ENCODE peak calls at places on chromosomes 3 and 15, in ten cellular contexts. One of them, this sample, is unnamed. For H3K4me1, the result is how much of the 10 kb centered on the place peaks cover.

GRCh38 chr3:50612973-50613851 is 1.6 kb upstream of the CISH start:
- DNase-seq in H1: no peak
- DNase-seq in A549: no peak
- DNase-seq in OCI-LY7: no peak
- DNase-seq in H9: no peak
- DNase-seq in CD8-positive, alpha-beta memory T cell: no peak
- DNase-seq in breast epithelium: no peak
- DNase-seq in cardiac muscle cell: no peak
- DNase-seq in HepG2: no peak
- DNase-seq in body of pancreas: no peak
- DNase-seq in this sample: no peak

GRCh38 chr3:171284308-171285075 is 175.7 kb downstream of the TNIK start:
- DNase-seq in breast epithelium: no peak
- DNase-seq in A549: peak
- DNase-seq in cardiac muscle cell: peak
- DNase-seq in body of pancreas: peak
- DNase-seq in CD8-positive, alpha-beta memory T cell: no peak
- DNase-seq in OCI-LY7: no peak
- DNase-seq in H1: peak
- DNase-seq in HepG2: no peak
- DNase-seq in H9: no peak
- DNase-seq in this sample: no peak

GRCh38 chr3:163166197-163166596 is 1669.6 kb downstream of the OTOL1 start:
- DNase-seq in breast epithelium: no peak
- DNase-seq in body of pancreas: no peak
- DNase-seq in HepG2: no peak
- DNase-seq in H1: no peak
- DNase-seq in A549: no peak
- DNase-seq in CD8-positive, alpha-beta memory T cell: no peak
- DNase-seq in H9: no peak
- DNase-seq in OCI-LY7: no peak
- DNase-seq in cardiac muscle cell: no peak
- DNase-seq in this sample: no peak

GRCh38 chr3:186411994-186412393 is 50.0 kb upstream of the DGKG start:
- DNase-seq in H9: no peak
- DNase-seq in A549: no peak
- DNase-seq in H1: no peak
- DNase-seq in OCI-LY7: no peak
- DNase-seq in CD8-positive, alpha-beta memory T cell: no peak
- DNase-seq in cardiac muscle cell: no peak
- DNase-seq in HepG2: no peak
- DNase-seq in breast epithelium: no peak
- DNase-seq in body of pancreas: no peak
- DNase-seq in this sample: no peak

GRCh38 chr15:53808058-53808703 is 48.7 kb upstream of the WDR72 start:
- DNase-seq in H9: no peak
- DNase-seq in body of pancreas: no peak
- DNase-seq in OCI-LY7: peak
- DNase-seq in HepG2: peak
- DNase-seq in cardiac muscle cell: peak
- DNase-seq in CD8-positive, alpha-beta memory T cell: no peak
- DNase-seq in A549: peak
- DNase-seq in H1: no peak
- DNase-seq in breast epithelium: no peak
- DNase-seq in this sample: no peak

GRCh38 chr3:49469876-49470713 is at the start of gene DAG1:
- DNase-seq in H1: peak
- DNase-seq in A549: peak
- DNase-seq in OCI-LY7: peak
- DNase-seq in H9: peak
- DNase-seq in body of pancreas: peak
- DNase-seq in HepG2: peak
- DNase-seq in CD8-positive, alpha-beta memory T cell: peak
- DNase-seq in cardiac muscle cell: peak
- DNase-seq in breast epithelium: peak
- DNase-seq in this sample: peak

GRCh38 chr3:55445551-55445950 is 41.6 kb downstream of the WNT5A start:
- DNase-seq in body of pancreas: peak
- DNase-seq in OCI-LY7: no peak
- DNase-seq in H1: no peak
- DNase-seq in HepG2: peak
- DNase-seq in CD8-positive, alpha-beta memory T cell: no peak
- DNase-seq in breast epithelium: no peak
- DNase-seq in H9: no peak
- DNase-seq in cardiac muscle cell: no peak
- DNase-seq in A549: no peak
- DNase-seq in this sample: no peak

GRCh38 chr3:87313641-87314040 is 37.3 kb upstream of the POU1F1 start:
- DNase-seq in OCI-LY7: no peak
- DNase-seq in HepG2: no peak
- DNase-seq in H9: no peak
- DNase-seq in A549: no peak
- DNase-seq in body of pancreas: no peak
- DNase-seq in cardiac muscle cell: no peak
- DNase-seq in H1: no peak
- DNase-seq in breast epithelium: no peak
- DNase-seq in CD8-positive, alpha-beta memory T cell: no peak
- DNase-seq in this sample: no peak

GRCh38 chr3:74651239-74651638 is 36.8 kb upstream of the CNTN3 start:
- DNase-seq in HepG2: no peak
- DNase-seq in H9: no peak
- DNase-seq in A549: no peak
- DNase-seq in CD8-positive, alpha-beta memory T cell: no peak
- DNase-seq in breast epithelium: no peak
- DNase-seq in cardiac muscle cell: peak
- DNase-seq in H1: no peak
- DNase-seq in body of pancreas: no peak
- DNase-seq in OCI-LY7: no peak
- DNase-seq in this sample: no peak

GRCh38 chr3:122975924-122976293 is 51.7 kb downstream of the SEMA5B start:
- DNase-seq in cardiac muscle cell: no peak
- DNase-seq in OCI-LY7: peak
- DNase-seq in CD8-positive, alpha-beta memory T cell: no peak
- DNase-seq in A549: no peak
- DNase-seq in breast epithelium: no peak
- DNase-seq in HepG2: no peak
- DNase-seq in H9: no peak
- DNase-seq in body of pancreas: no peak
- DNase-seq in H1: no peak
- DNase-seq in this sample: no peak

GRCh38 chr3:21274000-21274671 is 476.9 kb downstream of the ZNF385D start:
- DNase-seq in CD8-positive, alpha-beta memory T cell: no peak
- DNase-seq in H9: no peak
- DNase-seq in A549: no peak
- DNase-seq in HepG2: no peak
- DNase-seq in body of pancreas: no peak
- DNase-seq in breast epithelium: no peak
- DNase-seq in cardiac muscle cell: peak
- DNase-seq in H1: no peak
- DNase-seq in OCI-LY7: no peak
- DNase-seq in this sample: no peak

GRCh38 chr3:111621535-111621934 is 26.4 kb upstream of the ZBED2 start:
- DNase-seq in CD8-positive, alpha-beta memory T cell: no peak
- DNase-seq in OCI-LY7: peak
- DNase-seq in HepG2: peak
- DNase-seq in cardiac muscle cell: peak
- DNase-seq in A549: no peak
- DNase-seq in H9: peak
- DNase-seq in H1: peak
- DNase-seq in breast epithelium: no peak
- DNase-seq in body of pancreas: no peak
- DNase-seq in this sample: no peak

GRCh38 chr3:66486646-66487045 is 14.2 kb downstream of the LRIG1 start:
- DNase-seq in H1: no peak
- DNase-seq in A549: no peak
- DNase-seq in OCI-LY7: no peak
- DNase-seq in HepG2: no peak
- DNase-seq in CD8-positive, alpha-beta memory T cell: no peak
- DNase-seq in H9: no peak
- DNase-seq in body of pancreas: no peak
- DNase-seq in breast epithelium: no peak
- DNase-seq in cardiac muscle cell: peak
- DNase-seq in this sample: no peak
- H3K4me1 ChIP-seq in H1: under half
- H3K4me1 ChIP-seq in A549: under half
- H3K4me1 ChIP-seq in OCI-LY7: half or more
- H3K4me1 ChIP-seq in HepG2: half or more
- H3K4me1 ChIP-seq in CD8-positive, alpha-beta memory T cell: half or more
- H3K4me1 ChIP-seq in H9: under half
- H3K4me1 ChIP-seq in body of pancreas: half or more
- H3K4me1 ChIP-seq in breast epithelium: under half
- H3K4me1 ChIP-seq in cardiac muscle cell: half or more
- H3K4me1 ChIP-seq in this sample: under half

GRCh38 chr15:90871716-90872480 is 3.5 kb downstream of the FURIN start:
- DNase-seq in H1: no peak
- DNase-seq in body of pancreas: peak
- DNase-seq in cardiac muscle cell: no peak
- DNase-seq in HepG2: no peak
- DNase-seq in CD8-positive, alpha-beta memory T cell: peak
- DNase-seq in breast epithelium: no peak
- DNase-seq in H9: peak
- DNase-seq in OCI-LY7: no peak
- DNase-seq in A549: no peak
- DNase-seq in this sample: no peak

GRCh38 chr15:90873998-90874605 is 5.7 kb downstream of the FURIN start:
- DNase-seq in cardiac muscle cell: no peak
- DNase-seq in body of pancreas: peak
- DNase-seq in A549: no peak
- DNase-seq in HepG2: peak
- DNase-seq in CD8-positive, alpha-beta memory T cell: no peak
- DNase-seq in H9: peak
- DNase-seq in breast epithelium: no peak
- DNase-seq in H1: no peak
- DNase-seq in OCI-LY7: no peak
- DNase-seq in this sample: no peak

GRCh38 chr15:90875549-90875981 is 7.2 kb downstream of the FURIN start:
- DNase-seq in CD8-positive, alpha-beta memory T cell: no peak
- DNase-seq in HepG2: no peak
- DNase-seq in A549: no peak
- DNase-seq in H9: no peak
- DNase-seq in H1: no peak
- DNase-seq in OCI-LY7: no peak
- DNase-seq in body of pancreas: no peak
- DNase-seq in breast epithelium: no peak
- DNase-seq in cardiac muscle cell: no peak
- DNase-seq in this sample: no peak

GRCh38 chr15:90872481-90873184 is 4.2 kb downstream of the FURIN start:
- DNase-seq in breast epithelium: no peak
- DNase-seq in cardiac muscle cell: peak
- DNase-seq in body of pancreas: peak
- DNase-seq in A549: no peak
- DNase-seq in HepG2: peak
- DNase-seq in OCI-LY7: no peak
- DNase-seq in CD8-positive, alpha-beta memory T cell: peak
- DNase-seq in H1: no peak
- DNase-seq in H9: peak
- DNase-seq in this sample: no peak

GRCh38 chr15:90873488-90873997 is 5.2 kb downstream of the FURIN start:
- DNase-seq in A549: no peak
- DNase-seq in OCI-LY7: no peak
- DNase-seq in body of pancreas: no peak
- DNase-seq in breast epithelium: no peak
- DNase-seq in CD8-positive, alpha-beta memory T cell: no peak
- DNase-seq in H1: no peak
- DNase-seq in H9: peak
- DNase-seq in cardiac muscle cell: no peak
- DNase-seq in HepG2: no peak
- DNase-seq in this sample: no peak
- H3K4me1 ChIP-seq in A549: under half
- H3K4me1 ChIP-seq in OCI-LY7: under half
- H3K4me1 ChIP-seq in body of pancreas: half or more
- H3K4me1 ChIP-seq in breast epithelium: under half
- H3K4me1 ChIP-seq in CD8-positive, alpha-beta memory T cell: under half
- H3K4me1 ChIP-seq in H1: under half
- H3K4me1 ChIP-seq in H9: under half
- H3K4me1 ChIP-seq in cardiac muscle cell: under half
- H3K4me1 ChIP-seq in HepG2: half or more
- H3K4me1 ChIP-seq in this sample: under half

DNA sequence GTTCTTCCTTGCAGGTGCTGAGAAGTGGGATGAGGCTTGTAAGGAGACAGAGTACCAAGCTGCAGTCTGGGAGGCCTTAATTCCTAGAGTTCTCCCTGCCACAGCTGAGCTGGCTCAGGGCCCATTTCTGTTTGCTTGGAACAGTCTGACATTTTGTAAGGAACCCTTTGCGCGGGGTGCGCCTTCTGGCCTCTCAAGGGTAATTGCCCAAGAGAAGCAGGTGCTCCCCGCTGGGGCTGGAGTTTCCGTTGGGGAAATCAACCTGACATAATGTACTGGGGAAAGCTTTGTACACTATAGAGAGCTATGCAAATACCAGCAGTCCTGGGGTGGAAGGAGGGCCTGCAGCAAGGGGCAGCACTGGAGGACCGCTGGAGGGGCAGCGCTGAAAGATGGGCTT is 83.6 kb downstream of the HMG20A start:
- DNase-seq in CD8-positive, alpha-beta memory T cell: no peak
- DNase-seq in breast epithelium: no peak
- DNase-seq in H1: no peak
- DNase-seq in body of pancreas: no peak
- DNase-seq in OCI-LY7: peak
- DNase-seq in HepG2: no peak
- DNase-seq in cardiac muscle cell: no peak
- DNase-seq in H9: no peak
- DNase-seq in A549: no peak
- DNase-seq in this sample: no peak
- H3K4me1 ChIP-seq in CD8-positive, alpha-beta memory T cell: under half
- H3K4me1 ChIP-seq in breast epithelium: under half
- H3K4me1 ChIP-seq in H1: under half
- H3K4me1 ChIP-seq in body of pancreas: under half
- H3K4me1 ChIP-seq in OCI-LY7: under half
- H3K4me1 ChIP-seq in HepG2: half or more
- H3K4me1 ChIP-seq in cardiac muscle cell: under half
- H3K4me1 ChIP-seq in H9: under half
- H3K4me1 ChIP-seq in A549: under half
- H3K4me1 ChIP-seq in this sample: under half

GRCh38 chr3:177596248-177596821 is 399.1 kb upstream of the TBL1XR1 start:
- DNase-seq in A549: no peak
- DNase-seq in H9: no peak
- DNase-seq in breast epithelium: peak
- DNase-seq in body of pancreas: peak
- DNase-seq in OCI-LY7: no peak
- DNase-seq in H1: no peak
- DNase-seq in CD8-positive, alpha-beta memory T cell: no peak
- DNase-seq in HepG2: no peak
- DNase-seq in cardiac muscle cell: peak
- DNase-seq in this sample: no peak
- H3K4me1 ChIP-seq in A549: half or more
- H3K4me1 ChIP-seq in H9: under half
- H3K4me1 ChIP-seq in breast epithelium: under half
- H3K4me1 ChIP-seq in body of pancreas: half or more
- H3K4me1 ChIP-seq in OCI-LY7: under half
- H3K4me1 ChIP-seq in H1: under half
- H3K4me1 ChIP-seq in CD8-positive, alpha-beta memory T cell: half or more
- H3K4me1 ChIP-seq in HepG2: under half
- H3K4me1 ChIP-seq in cardiac muscle cell: under half
- H3K4me1 ChIP-seq in this sample: under half

GRCh38 chr3:72271215-72271614 is 486.3 kb upstream of the PROK2 start:
- DNase-seq in HepG2: no peak
- DNase-seq in A549: no peak
- DNase-seq in CD8-positive, alpha-beta memory T cell: no peak
- DNase-seq in H1: no peak
- DNase-seq in cardiac muscle cell: no peak
- DNase-seq in body of pancreas: peak
- DNase-seq in breast epithelium: no peak
- DNase-seq in OCI-LY7: no peak
- DNase-seq in H9: no peak
- DNase-seq in this sample: no peak
- H3K4me1 ChIP-seq in HepG2: under half
- H3K4me1 ChIP-seq in A549: under half
- H3K4me1 ChIP-seq in CD8-positive, alpha-beta memory T cell: under half
- H3K4me1 ChIP-seq in H1: under half
- H3K4me1 ChIP-seq in cardiac muscle cell: under half
- H3K4me1 ChIP-seq in body of pancreas: under half
- H3K4me1 ChIP-seq in breast epithelium: under half
- H3K4me1 ChIP-seq in OCI-LY7: under half
- H3K4me1 ChIP-seq in H9: under half
- H3K4me1 ChIP-seq in this sample: under half

This sample was measured in Peyer's patch.